ENCODE peak calls at places on chromosome 17, in nine cellular contexts. C, G, Z, J, U, X, W, H and O are unnamed samples.
A peak's percentile ranks its signal among the peaks of the same experiment; 100 is the strongest.

GRCh38 chr17:2025622-2026309 is 632 bp upstream of the RTN4RL1 start:
- DNase-seq in C (peak; percentile 76), G (peak; percentile 84), J (no peak), X (peak; percentile 78), W (no peak), Z (no peak), H (peak; percentile 54), U (no peak), O (no peak)

GRCh38 chr17:82105882-82106696 is 8.1 kb upstream of the FASN start:
- DNase-seq in C (peak; percentile 78), U (no peak), Z (no peak), X (peak; percentile 90), H (peak; percentile 56), W (peak; percentile 87), J (no peak), G (peak; percentile 91), O (no peak)

GRCh38 chr17:80379348-80379747 is 35.6 kb upstream of the ENDOV start:
- DNase-seq in W (no peak), Z (no peak), U (no peak), J (no peak), H (no peak), X (no peak), G (no peak), C (no peak), O (no peak)

GRCh38 chr17:82349287-82349701 is 9.8 kb upstream of the TEX19 start:
- DNase-seq in X (no peak), Z (no peak), H (no peak), J (no peak), C (no peak), U (no peak), W (no peak), G (no peak), O (no peak)

GRCh38 chr17:36608794-36609497 is 7.6 kb downstream of the MRM1 start:
- DNase-seq in H (peak; percentile 73), C (peak; percentile 45), W (peak; percentile 49), U (no peak), G (peak; percentile 26), Z (no peak), X (peak; percentile 50), J (peak; percentile 29), O (no peak)

GRCh38 chr17:83083368-83084201 is 4.2 kb downstream of the METRNL start:
- DNase-seq in X (no peak), J (peak; percentile 89), C (peak; percentile 58), G (no peak), Z (no peak), W (no peak), U (no peak), H (no peak), O (no peak)

GRCh38 chr17:34527121-34527907 is 52.1 kb upstream of the TMEM132E start:
- DNase-seq in W (no peak), C (no peak), X (no peak), Z (no peak), U (no peak), J (no peak), H (no peak), G (no peak), O (no peak)

GRCh38 chr17:2227025-2227699 is 76.4 kb downstream of the SMG6 start:
- DNase-seq in G (no peak), X (no peak), U (no peak), W (no peak), Z (no peak), H (no peak), C (no peak), J (no peak), O (no peak)

GRCh38 chr17:36937961-36938565 is 788 bp downstream of the LHX1 start:
- DNase-seq in U (no peak), H (no peak), G (no peak), C (no peak), W (no peak), J (no peak), Z (no peak), X (no peak), O (no peak)

GRCh38 chr17:78935419-78936323 is 10.5 kb upstream of the TIMP2 start:
- DNase-seq in C (peak; percentile 55), J (peak; percentile 93), G (no peak), H (no peak), X (no peak), Z (peak; percentile 69), U (no peak), W (no peak), O (peak; percentile 61)

GRCh38 chr17:8103549-8103948 is 14.8 kb downstream of the ALOXE3 start:
- DNase-seq in U (no peak), X (no peak), J (no peak), H (no peak), C (no peak), Z (no peak), W (no peak), G (no peak), O (no peak)

GRCh38 chr17:17495448-17496188 is 577 bp downstream of the RASD1 start:
- DNase-seq in H (no peak), Z (no peak), C (no peak), J (no peak), G (peak; percentile 36), W (no peak), U (no peak), X (peak; percentile 62), O (no peak)

GRCh38 chr17:17496189-17497064 is at the start of gene RASD1:
- DNase-seq in Z (peak; percentile 54), U (peak; percentile 25), J (peak; percentile 56), C (peak; percentile 92), X (peak; percentile 92), G (peak; percentile 93), W (peak; percentile 75), H (peak; percentile 87), O (peak; percentile 61)

GRCh38 chr17:17493249-17493985 is 2.8 kb downstream of the RASD1 start:
- DNase-seq in W (no peak), G (peak; percentile 60), U (no peak), H (no peak), Z (no peak), X (peak; percentile 47), J (no peak), C (peak; percentile 60), O (no peak)

GRCh38 chr17:17493986-17494466 is 2.2 kb downstream of the RASD1 start:
- DNase-seq in G (no peak), J (no peak), W (no peak), X (no peak), C (no peak), U (no peak), Z (no peak), H (no peak), O (no peak)

GRCh38 chr17:17494499-17495447 is 1.4 kb downstream of the RASD1 start:
- DNase-seq in X (peak; percentile 74), H (no peak), J (no peak), C (peak; percentile 40), G (peak; percentile 62), W (no peak), U (no peak), Z (no peak), O (no peak)
- H3K9me3 ChIP-seq in X (no peaks in the 10 kb centered on the region), H (no peaks in the 10 kb centered on the region), J (peaks cover 7% of the 10 kb centered on the region), C (no peaks in the 10 kb centered on the region), G (no peaks in the 10 kb centered on the region), W (no peaks in the 10 kb centered on the region), U (no peaks in the 10 kb centered on the region), Z (no peaks in the 10 kb centered on the region), O (no peaks in the 10 kb centered on the region)

GRCh38 chr17:32763855-32764439 is 113.0 kb downstream of the MYO1D start:
- DNase-seq in X (no peak), C (no peak), U (no peak), W (no peak), Z (no peak), H (no peak), G (no peak), J (no peak), O (no peak)
- H3K4me3 ChIP-seq in X (no peak overlapping the region), C (no peak overlapping the region), U (no peak overlapping the region), W (no peak overlapping the region), Z (no peak overlapping the region), H (no peak overlapping the region), G (no peak overlapping the region), J (no peak overlapping the region), O (no peak overlapping the region)

GRCh38 chr17:43411369-43411677 is 12.5 kb downstream of the ARL4D start:
- DNase-seq in G (no peak), U (no peak), W (no peak), C (no peak), H (no peak), Z (no peak), X (no peak), J (no peak), O (no peak)

GRCh38 chr17:43410557-43411368 is 12.0 kb downstream of the ARL4D start:
- DNase-seq in X (no peak), J (no peak), H (no peak), C (no peak), Z (no peak), G (no peak), W (no peak), U (no peak), O (no peak)

GRCh38 chr17:43406676-43407645 is 8.2 kb downstream of the ARL4D start:
- DNase-seq in G (no peak), U (no peak), H (no peak), X (no peak), Z (no peak), W (no peak), J (peak; percentile 54), C (no peak), O (no peak)

GRCh38 chr17:43411820-43412529 is 13.2 kb downstream of the ARL4D start:
- DNase-seq in J (no peak), H (no peak), U (no peak), X (no peak), Z (no peak), C (no peak), G (no peak), W (no peak), O (no peak)

GRCh38 chr17:43409131-43409530 is 10.3 kb downstream of the ARL4D start:
- DNase-seq in U (no peak), W (no peak), Z (no peak), C (no peak), X (no peak), H (no peak), J (no peak), G (no peak), O (no peak)
- H3K27ac ChIP-seq in U (no peak overlapping the region), W (no peak overlapping the region), Z (no peak overlapping the region), C (no peak overlapping the region), X (no peak overlapping the region), H (no peak overlapping the region), J (no peak overlapping the region), G (no peak overlapping the region), O (no peak overlapping the region)

GRCh38 chr17:27155866-27156265 is 138.0 kb upstream of the WSB1 start:
- DNase-seq in Z (no peak), W (no peak), J (no peak), C (no peak), H (peak; percentile 4), G (no peak), X (peak; percentile 21), U (no peak), O (no peak)

GRCh38 chr17:27158390-27158789 is 135.5 kb upstream of the WSB1 start:
- DNase-seq in G (no peak), H (peak; percentile 3), X (peak; percentile 20), C (no peak), W (no peak), J (no peak), U (no peak), Z (no peak), O (no peak)

GRCh38 chr17:27153005-27153404 is 140.9 kb upstream of the WSB1 start:
- DNase-seq in G (no peak), U (no peak), J (no peak), W (no peak), Z (no peak), C (no peak), H (peak; percentile 4), X (no peak), O (no peak)

GRCh38 chr17:27157898-27158297 is 136.0 kb upstream of the WSB1 start:
- DNase-seq in G (no peak), X (no peak), C (no peak), J (no peak), W (no peak), H (no peak), Z (no peak), U (no peak), O (no peak)

GRCh38 chr17:27157297-27157696 is 136.6 kb upstream of the WSB1 start:
- DNase-seq in W (no peak), Z (no peak), G (no peak), C (no peak), U (no peak), X (no peak), H (no peak), J (no peak), O (no peak)
- H3K9me3 ChIP-seq in W (peaks cover 2% of the 10 kb centered on the region), Z (no peaks in the 10 kb centered on the region), G (no peaks in the 10 kb centered on the region), C (no peaks in the 10 kb centered on the region), U (no peaks in the 10 kb centered on the region), X (no peaks in the 10 kb centered on the region), H (peaks cover 38% of the 10 kb centered on the region), J (peaks cover 20% of the 10 kb centered on the region), O (no peaks in the 10 kb centered on the region)